ENCODE peak calls at places on chromosomes 6 and 20, in six cellular contexts. C is GM23338, T is brain microvascular endothelial cell, P is IMR-90, R is foreskin fibroblast, X is heart right ventricle. H is an unnamed sample.

GRCh38 chr6:8108031-8108660 is 5.8 kb upstream of the EEF1E1 start:
- DNase-seq in T (peak; percentile 96), C (no peak), R (peak; percentile 98), X (no peak), P (peak; percentile 99), H (peak; percentile 87)

GRCh38 chr20:20528896-20529295 is 161.0 kb downstream of the INSM1 start:
- DNase-seq in C (no peak), X (no peak), T (no peak), P (no peak), R (no peak), H (no peak)

GRCh38 chr6:40268166-40268958 is 318.8 kb downstream of the LRFN2 start:
- DNase-seq in X (no peak), T (no peak), R (no peak), C (no peak), P (no peak), H (no peak)

GRCh38 chr20:53141651-53142050 is 169.5 kb downstream of the TSHZ2 start:
- DNase-seq in R (no peak), X (no peak), P (no peak), T (no peak), C (no peak), H (no peak)

GRCh38 chr6:4816904-4817303 is 40.7 kb downstream of the CDYL start:
- DNase-seq in P (no peak), R (no peak), T (no peak), X (no peak), C (no peak), H (no peak)

GRCh38 chr20:1474325-1474724 is 7.7 kb upstream of the NSFL1C start:
- DNase-seq in X (no peak), P (no peak), C (no peak), R (no peak), T (no peak), H (no peak)

GRCh38 chr6:113077794-113078193 is 730.7 kb downstream of the RFPL4B start:
- DNase-seq in C (no peak), P (no peak), T (no peak), X (no peak), R (no peak), H (no peak)

GRCh38 chr6:134517145-134517658 is 199.3 kb upstream of the SGK1 start:
- DNase-seq in T (peak; percentile 84), C (peak; percentile 56), X (peak; percentile 84), R (peak; percentile 86), P (peak; percentile 79), H (peak; percentile 96)

GRCh38 chr6:43494321-43494720 is 15.8 kb downstream of the LRRC73 start:
- DNase-seq in P (no peak), T (no peak), R (no peak), X (no peak), C (no peak), H (no peak)

GRCh38 chr6:127092486-127092885 is 26.0 kb upstream of the RSPO3 start:
- DNase-seq in P (no peak), X (no peak), C (no peak), R (no peak), T (no peak), H (no peak)

GRCh38 chr6:76351275-76351674 is 278.8 kb upstream of the IMPG1 start:
- DNase-seq in R (no peak), T (no peak), P (no peak), X (no peak), C (peak; percentile 70), H (no peak)

GRCh38 chr6:166712554-166713228 is 85.6 kb upstream of the RPS6KA2 start:
- DNase-seq in T (no peak), P (no peak), R (no peak), X (no peak), C (peak; percentile 64), H (no peak)

GRCh38 chr20:35773154-35773751 is 1.4 kb downstream of the PHF20 start:
- DNase-seq in T (peak; percentile 33), R (no peak), X (peak; percentile 29), C (peak; percentile 23), P (peak; percentile 24), H (peak; percentile 56)

GRCh38 chr6:134945045-134945444 is 4.9 kb downstream of the ALDH8A1 start:
- DNase-seq in P (no peak), C (no peak), X (no peak), R (no peak), T (no peak), H (no peak)

GRCh38 chr6:13327691-13328075 is 654 bp downstream of the TBC1D7 start:
- DNase-seq in X (no peak), R (no peak), P (no peak), T (no peak), C (peak; percentile 28), H (no peak)

GRCh38 chr20:24691901-24692351 is 222.5 kb downstream of the SYNDIG1 start:
- DNase-seq in R (no peak), X (no peak), P (no peak), C (no peak), T (no peak), H (no peak)

GRCh38 chr6:11497881-11498280 is 39.7 kb upstream of the TMEM170B start:
- DNase-seq in R (no peak), C (no peak), X (no peak), T (no peak), P (no peak), H (no peak)

GRCh38 chr20:4130404-4131189 is 115.2 kb upstream of the RNF24 start:
- DNase-seq in C (no peak), P (peak; percentile 72), R (peak; percentile 78), X (no peak), T (peak; percentile 27), H (peak; percentile 41)

GRCh38 chr20:47610247-47610944 is 108.7 kb downstream of the NCOA3 start:
- DNase-seq in X (peak; percentile 61), P (peak; percentile 92), R (peak; percentile 74), T (peak; percentile 89), C (no peak), H (peak; percentile 89)

GRCh38 chr6:161271343-161272019 is 2.4 kb downstream of the AGPAT4 start:
- DNase-seq in X (no peak), P (no peak), T (no peak), R (no peak), C (peak; percentile 3), H (no peak)

GRCh38 chr6:70289299-70289698 is 13.6 kb downstream of the COL9A1 start:
- DNase-seq in X (no peak), P (no peak), C (peak; percentile 37), R (no peak), T (no peak), H (no peak)

GRCh38 chr6:98467091-98467490 is 367.3 kb upstream of the POU3F2 start:
- DNase-seq in T (no peak), C (peak; percentile 9), R (no peak), X (no peak), P (no peak), H (no peak)

GRCh38 chr6:33670086-33670660 is 41.3 kb downstream of the UQCC2 start:
- DNase-seq in T (no peak), P (no peak), X (no peak), R (no peak), C (no peak), H (no peak)

GRCh38 chr6:28673800-28674671 is 148.4 kb downstream of the GPX5 start:
- DNase-seq in P (peak; percentile 71), X (no peak), R (peak; percentile 62), T (peak; percentile 78), C (peak; percentile 84), H (peak; percentile 70)

DNA sequence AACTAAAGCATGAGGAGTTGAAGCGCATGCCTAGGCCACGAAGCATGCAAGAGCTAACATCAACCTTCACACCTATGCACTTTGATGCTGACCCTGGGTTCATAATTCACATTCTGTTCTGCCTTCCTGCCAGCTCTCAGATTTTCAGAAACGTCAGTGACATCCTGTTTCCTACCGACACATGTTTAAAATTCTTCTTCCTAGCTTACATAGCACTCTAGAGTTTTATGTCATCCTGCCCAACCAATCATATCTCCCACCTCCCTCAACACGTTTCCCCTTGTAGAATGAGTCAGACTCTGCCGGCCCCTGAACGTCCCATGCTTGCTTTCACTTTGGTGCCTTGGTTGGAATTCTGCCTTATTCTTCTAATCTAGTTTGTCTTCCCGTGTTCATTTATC is 97.1 kb upstream of the MAP7 start:
- DNase-seq in T (peak; percentile 92), R (peak; percentile 76), C (no peak), X (peak; percentile 26), P (peak; percentile 97), H (peak; percentile 94)
- H3K4me3 ChIP-seq in T (peak overlapping the region; percentile 18), R (no peak overlapping the region), C (no peak overlapping the region), X (peak overlapping the region; percentile 5), P (peak overlapping the region; percentile 14), H (peak overlapping the region; percentile 13)

GRCh38 chr20:49203011-49203410 is 14.9 kb upstream of the STAU1 start:
- DNase-seq in R (no peak), X (no peak), P (no peak), T (no peak), C (no peak), H (no peak)

GRCh38 chr20:49210750-49211110 is 8.5 kb upstream of the DDX27 start:
- DNase-seq in T (no peak), P (no peak), C (no peak), R (no peak), X (no peak), H (no peak)

GRCh38 chr20:49210101-49210749 is 9.0 kb upstream of the DDX27 start:
- DNase-seq in P (no peak), R (no peak), X (no peak), T (no peak), C (no peak), H (no peak)

GRCh38 chr20:49203746-49204145 is 15.5 kb upstream of the DDX27 start:
- DNase-seq in X (no peak), T (no peak), R (no peak), P (no peak), C (no peak), H (no peak)

DNA sequence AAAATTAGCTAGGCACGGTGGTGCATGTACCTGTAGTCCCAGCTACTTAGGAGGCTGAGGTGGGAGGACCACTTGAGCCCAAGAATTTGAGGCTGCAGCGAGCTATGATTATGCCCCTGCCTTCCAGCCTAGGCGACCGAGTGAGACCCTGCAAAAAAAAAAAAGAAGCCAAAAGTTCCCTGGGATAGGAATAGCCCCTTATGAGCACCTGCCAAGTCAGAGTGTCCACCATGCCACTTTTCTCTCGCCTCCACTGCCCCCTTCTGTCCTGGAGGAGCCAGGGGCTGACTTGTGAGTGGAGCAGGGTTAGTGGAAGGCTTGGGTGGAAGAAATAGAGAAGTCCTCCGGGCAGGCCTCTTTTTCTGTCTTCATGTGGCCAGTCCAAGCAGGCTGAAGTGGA is 12.1 kb upstream of the DDX27 start:
- DNase-seq in C (peak; percentile 64), T (no peak), R (no peak), P (no peak), X (no peak), H (no peak)
- TF ChIP-seq CTCF in C (peak; percentile 78), T (peak; percentile 32), R (no peak), P (no peak), X (no peak), H (no peak)

DNA sequence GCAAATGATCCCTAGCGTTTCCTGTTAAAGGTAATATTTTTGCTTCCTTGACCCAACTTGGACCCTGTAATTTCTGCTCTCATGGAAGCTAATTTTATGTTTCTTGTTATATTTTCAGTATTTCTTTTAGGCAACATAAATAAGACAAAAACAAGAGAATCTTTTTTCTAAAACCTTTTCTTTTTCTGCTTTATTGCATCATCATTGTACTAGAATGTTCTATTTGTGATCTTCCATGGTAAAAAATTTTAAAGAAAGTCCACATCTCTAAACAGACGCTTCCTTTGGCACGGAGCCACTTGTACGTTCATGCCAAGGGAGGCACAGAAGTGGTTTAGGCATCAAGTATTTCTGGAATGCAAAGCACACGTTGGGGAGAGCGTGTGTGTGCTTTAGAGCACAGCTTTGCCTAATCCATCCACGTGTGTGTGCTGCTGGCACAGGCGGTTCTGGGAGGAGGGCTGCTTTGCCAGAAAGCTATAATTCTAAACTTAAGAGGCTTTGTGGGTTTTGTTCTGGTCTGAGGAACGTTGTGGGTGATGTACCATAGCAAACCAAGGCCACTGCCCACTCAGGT is 98.3 kb downstream of the SASH1 start:
- DNase-seq in R (peak; percentile 94), P (peak; percentile 85), T (peak; percentile 52), X (peak; percentile 58), C (peak; percentile 42), H (peak; percentile 98)
- H3K4me3 ChIP-seq in R (no peak overlapping the region), P (no peak overlapping the region), T (no peak overlapping the region), X (no peak overlapping the region), C (no peak overlapping the region), H (no peak overlapping the region)

GRCh38 chr20:39112196-39112743 is 150.1 kb downstream of the DHX35 start:
- DNase-seq in R (peak; percentile 14), P (peak; percentile 28), C (peak; percentile 89), T (peak; percentile 22), X (peak; percentile 40), H (peak; percentile 56)
- TF ChIP-seq CTCF in R (peak; percentile 44), P (peak; percentile 52), C (peak; percentile 91), T (peak; percentile 70), X (peak; percentile 59), H (peak; percentile 51)

H was measured in fibroblast of pulmonary artery.